ENCODE peak calls at places on chromosomes 16 and 17, in eight cellular contexts. H, U, T, I, C, F, Q and N are unnamed samples.

GRCh38 chr17:39626671-39627169 is at the start of gene PPP1R1B:
- DNase-seq in H (no peak), C (no peak), I (no peak), U (no peak), Q (no peak), T (no peak), F (no peak), N (no peak)

GRCh38 chr17:80877095-80877828 is 114.4 kb upstream of the CHMP6 start:
- DNase-seq in U (no peak), F (no peak), T (no peak), Q (peak; percentile 56), C (no peak), I (no peak), H (no peak), N (peak; percentile 91)

GRCh38 chr17:45046536-45047125 is 4.8 kb downstream of the DCAKD start:
- DNase-seq in F (no peak), Q (no peak), H (no peak), U (no peak), C (peak; percentile 66), T (peak; percentile 67), I (no peak), N (no peak)

GRCh38 chr17:77330602-77331081 is 189.9 kb downstream of the SEC14L1 start:
- DNase-seq in U (peak; percentile 47), H (no peak), F (no peak), Q (peak; percentile 14), I (peak; percentile 58), C (no peak), T (no peak), N (no peak)

GRCh38 chr16:75074920-75075687 is 41.5 kb downstream of the LDHD start:
- DNase-seq in U (peak; percentile 87), Q (peak; percentile 87), T (no peak), H (no peak), I (peak; percentile 72), F (no peak), C (no peak), N (peak; percentile 67)

GRCh38 chr17:9021985-9022552 is 759 bp downstream of the NTN1 start:
- DNase-seq in U (no peak), H (peak; percentile 22), Q (no peak), I (peak; percentile 66), C (peak; percentile 13), F (peak; percentile 4), T (peak; percentile 12), N (peak; percentile 67)

GRCh38 chr16:48860341-48860740 is 250.4 kb upstream of the N4BP1 start:
- DNase-seq in F (no peak), C (peak; percentile 41), H (no peak), T (no peak), U (no peak), Q (no peak), I (no peak), N (no peak)

GRCh38 chr17:57915980-57916757 is 39.0 kb downstream of the CUEDC1 start:
- DNase-seq in U (no peak), H (no peak), F (no peak), Q (no peak), I (no peak), T (no peak), C (no peak), N (no peak)

GRCh38 chr17:21573961-21574610 is 118.2 kb upstream of the KCNJ18 start:
- DNase-seq in Q (no peak), I (peak; percentile 88), C (peak; percentile 81), F (peak; percentile 85), H (no peak), U (peak; percentile 57), T (peak; percentile 83), N (no peak)

GRCh38 chr17:60161598-60162330 is 12.0 kb downstream of the CA4 start:
- DNase-seq in T (no peak), H (no peak), C (no peak), U (no peak), Q (no peak), F (no peak), I (peak; percentile 61), N (peak; percentile 20)

GRCh38 chr16:13223666-13224065 is 322.3 kb downstream of the SHISA9 start:
- DNase-seq in H (no peak), I (no peak), Q (no peak), T (no peak), U (no peak), C (no peak), F (no peak), N (no peak)

GRCh38 chr17:15377200-15377599 is 35.8 kb upstream of the TEKT3 start:
- DNase-seq in H (no peak), C (peak; percentile 90), Q (no peak), I (no peak), F (peak; percentile 76), U (no peak), T (peak; percentile 81), N (no peak)

GRCh38 chr16:57759541-57760356 is 24.2 kb downstream of the KATNB1 start:
- DNase-seq in T (no peak), C (no peak), Q (no peak), F (no peak), U (no peak), H (no peak), I (peak; percentile 70), N (no peak)

GRCh38 chr17:38451030-38451839 is 23.0 kb downstream of the ARHGAP23 start:
- DNase-seq in I (no peak), U (no peak), F (peak; percentile 61), Q (no peak), C (no peak), H (no peak), T (peak; percentile 81), N (no peak)

GRCh38 chr17:79752175-79752574 is 21.4 kb downstream of the ENPP7 start:
- DNase-seq in H (no peak), F (no peak), T (no peak), I (peak; percentile 29), Q (no peak), U (no peak), C (no peak), N (no peak)

GRCh38 chr17:63447688-63448005 is 1.5 kb upstream of the CYB561 start:
- DNase-seq in F (peak; percentile 75), I (no peak), C (no peak), T (no peak), H (no peak), Q (no peak), U (no peak), N (no peak)

GRCh38 chr17:72672729-72673128 is 419.8 kb downstream of the SLC39A11 start:
- DNase-seq in F (no peak), U (no peak), I (no peak), C (no peak), H (no peak), Q (no peak), T (no peak), N (no peak)

GRCh38 chr17:72681844-72682243 is 410.6 kb downstream of the SLC39A11 start:
- DNase-seq in C (no peak), U (no peak), Q (no peak), H (no peak), T (no peak), F (no peak), I (no peak), N (no peak)

GRCh38 chr17:72682597-72682996 is 409.9 kb downstream of the SLC39A11 start:
- DNase-seq in C (peak; percentile 39), Q (no peak), U (no peak), I (no peak), T (peak; percentile 37), H (no peak), F (peak; percentile 22), N (no peak)

GRCh38 chr17:72677714-72678390 is 414.6 kb downstream of the SLC39A11 start:
- DNase-seq in I (no peak), H (no peak), U (no peak), T (peak; percentile 80), Q (no peak), F (no peak), C (peak; percentile 51), N (no peak)

GRCh38 chr17:72677108-72677507 is 415.4 kb downstream of the SLC39A11 start:
- DNase-seq in U (no peak), T (no peak), Q (no peak), I (no peak), H (no peak), F (no peak), C (no peak), N (no peak)
- TF ChIP-seq CTCF in U (no peak), T (no peak), Q (no peak), I (no peak), H (no peak), F (no peak), C (no peak), N (no peak)

DNA sequence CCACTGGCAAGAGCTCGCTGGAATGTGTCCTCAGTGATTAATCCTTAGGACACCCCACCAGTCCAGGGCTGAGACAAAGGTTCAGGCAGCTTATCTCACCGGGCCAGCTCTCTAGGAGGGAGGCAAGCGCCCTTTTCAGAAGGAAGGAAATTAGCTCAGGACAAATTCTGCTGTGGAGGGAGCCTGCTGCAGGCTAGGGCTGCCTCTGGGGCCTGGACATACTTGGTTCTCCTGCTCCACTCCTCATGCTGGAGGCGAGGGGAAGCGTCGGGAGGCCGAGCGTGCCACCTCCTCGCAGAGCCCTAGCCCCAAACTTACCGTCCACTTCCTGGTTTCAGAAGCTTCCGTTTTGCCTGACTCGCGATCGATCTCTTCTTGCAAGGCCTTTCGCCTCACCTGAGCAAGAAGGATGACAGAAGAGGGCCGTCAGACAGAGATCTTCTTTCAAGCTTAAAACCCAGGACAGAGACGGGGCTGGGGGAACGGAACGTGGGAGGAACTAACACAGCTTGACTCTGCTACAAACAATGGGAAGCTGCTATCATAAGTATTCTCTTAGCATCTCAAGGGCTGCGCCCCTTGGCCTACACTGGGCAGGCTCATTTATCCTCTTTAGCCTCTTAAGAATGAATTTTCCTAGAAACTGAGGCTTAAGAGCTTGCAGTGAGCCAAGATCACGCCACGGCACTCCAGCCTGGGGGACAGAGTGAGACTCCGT is 7.7 kb downstream of the KNOP1 start:
- DNase-seq in U (no peak), C (no peak), T (no peak), F (no peak), Q (no peak), H (no peak), I (no peak), N (no peak)
- TF ChIP-seq CTCF in U (no peak), C (no peak), T (no peak), F (no peak), Q (no peak), H (no peak), I (no peak), N (no peak)

DNA sequence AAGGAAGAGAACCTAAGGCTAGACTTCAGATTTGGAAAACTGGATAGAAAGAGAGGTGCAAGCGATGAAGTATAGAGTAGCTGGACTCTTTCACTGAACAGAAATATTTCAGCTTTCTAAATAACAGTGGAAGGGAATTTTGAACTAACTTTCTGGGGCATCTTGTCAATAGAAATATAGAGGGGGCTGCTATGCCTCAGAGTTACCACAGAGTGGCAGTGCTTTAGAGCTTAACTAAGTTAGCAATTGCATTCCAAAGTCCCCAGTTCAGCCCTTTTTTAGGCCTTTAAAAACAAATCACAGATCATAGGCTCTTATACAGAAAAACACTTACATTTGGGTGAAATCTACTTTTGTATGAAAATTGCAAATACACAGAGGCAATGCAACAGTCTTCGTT is 154.2 kb upstream of the CDH8 start:
- DNase-seq in H (no peak), Q (no peak), T (peak; percentile 1), U (no peak), F (no peak), C (no peak), I (no peak), N (no peak)
- TF ChIP-seq CTCF in H (no peak), Q (no peak), T (peak; percentile 7), U (no peak), F (no peak), C (no peak), I (peak; percentile 28), N (no peak)

DNA sequence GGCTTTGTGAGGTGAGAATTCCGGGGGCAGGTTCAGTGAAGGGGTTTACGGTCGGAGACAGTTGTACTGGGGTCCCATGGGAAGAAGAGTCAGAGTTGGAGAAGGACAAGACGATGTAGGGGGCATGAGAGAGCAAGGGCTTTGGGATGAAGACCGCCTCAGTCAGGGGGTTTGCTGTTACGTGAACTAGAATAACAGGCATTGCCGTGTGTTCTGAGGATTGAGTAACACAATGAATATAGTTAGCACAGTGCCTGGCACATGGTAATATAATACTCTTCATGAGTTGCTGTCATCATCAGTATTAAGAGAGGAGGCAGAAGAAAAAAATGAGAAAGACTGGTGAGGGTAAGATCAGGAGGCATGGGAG is 577 bp downstream of the ZNF646 start:
- DNase-seq in I (no peak), F (no peak), H (no peak), C (peak; percentile 49), Q (no peak), U (no peak), T (no peak), N (no peak)
- TF ChIP-seq CTCF in I (no peak), F (peak; percentile 4), H (no peak), C (no peak), Q (no peak), U (no peak), T (no peak), N (no peak)